ENCODE peak calls at places on chromosomes 11 and 22, in nine cellular contexts. X, B, S, V, R, T, K, N and M are unnamed samples.

GRCh38 chr11:69215784-69216415 is 60.2 kb downstream of the SMIM38 start:
- DNase-seq in X (peak; percentile 58), N (no peak), V (no peak), K (no peak), S (no peak), B (no peak), R (peak; percentile 65), T (no peak), M (peak; percentile 19)

GRCh38 chr22:19275919-19276600 is 15.5 kb downstream of the CLTCL1 start:
- DNase-seq in R (no peak), T (no peak), K (no peak), X (no peak), N (peak; percentile 11), V (no peak), B (no peak), S (no peak), M (no peak)

GRCh38 chr11:111452146-111452545 is 60.0 kb downstream of the BTG4 start:
- DNase-seq in S (no peak), B (no peak), K (no peak), N (no peak), V (no peak), T (no peak), X (no peak), R (peak; percentile 60), M (no peak)

GRCh38 chr11:63814383-63814736 is 1.1 kb downstream of the SPINDOC start:
- DNase-seq in B (no peak), R (peak; percentile 16), T (no peak), K (no peak), N (no peak), S (no peak), V (no peak), X (no peak), M (no peak)

GRCh38 chr11:2573240-2574042 is 126.4 kb downstream of the KCNQ1OT1 start:
- DNase-seq in V (no peak), S (no peak), X (no peak), B (no peak), N (no peak), R (no peak), K (no peak), T (peak; percentile 7), M (peak; percentile 12)

GRCh38 chr22:19816372-19817119 is 38.1 kb downstream of the GNB1L start:
- DNase-seq in X (no peak), N (no peak), B (no peak), S (no peak), K (no peak), V (no peak), T (no peak), R (no peak), M (no peak)

GRCh38 chr11:48170176-48170839 is 46.3 kb upstream of the OR4B1 start:
- DNase-seq in K (no peak), N (no peak), T (no peak), B (no peak), R (no peak), X (no peak), S (no peak), V (no peak), M (no peak)

GRCh38 chr11:110921742-110922200 is 209.5 kb upstream of the ARHGAP20 start:
- DNase-seq in T (peak; percentile 13), R (no peak), K (no peak), B (peak; percentile 27), X (no peak), N (no peak), S (no peak), V (peak; percentile 70), M (peak; percentile 43)

GRCh38 chr22:39560127-39560526 is 10.4 kb upstream of the CACNA1I start:
- DNase-seq in X (no peak), N (no peak), R (no peak), B (no peak), V (no peak), S (no peak), T (no peak), K (no peak), M (no peak)

GRCh38 chr22:39556970-39557811 is 13.4 kb upstream of the CACNA1I start:
- DNase-seq in R (no peak), K (no peak), S (no peak), N (peak; percentile 56), T (no peak), V (no peak), B (no peak), X (no peak), M (no peak)

GRCh38 chr22:39558950-39559349 is 11.6 kb upstream of the CACNA1I start:
- DNase-seq in N (no peak), R (no peak), V (no peak), K (no peak), B (no peak), T (no peak), S (no peak), X (no peak), M (no peak)

GRCh38 chr22:39558254-39558727 is 12.3 kb upstream of the CACNA1I start:
- DNase-seq in K (no peak), V (no peak), B (no peak), N (peak; percentile 32), T (no peak), X (no peak), S (no peak), R (no peak), M (no peak)

DNA sequence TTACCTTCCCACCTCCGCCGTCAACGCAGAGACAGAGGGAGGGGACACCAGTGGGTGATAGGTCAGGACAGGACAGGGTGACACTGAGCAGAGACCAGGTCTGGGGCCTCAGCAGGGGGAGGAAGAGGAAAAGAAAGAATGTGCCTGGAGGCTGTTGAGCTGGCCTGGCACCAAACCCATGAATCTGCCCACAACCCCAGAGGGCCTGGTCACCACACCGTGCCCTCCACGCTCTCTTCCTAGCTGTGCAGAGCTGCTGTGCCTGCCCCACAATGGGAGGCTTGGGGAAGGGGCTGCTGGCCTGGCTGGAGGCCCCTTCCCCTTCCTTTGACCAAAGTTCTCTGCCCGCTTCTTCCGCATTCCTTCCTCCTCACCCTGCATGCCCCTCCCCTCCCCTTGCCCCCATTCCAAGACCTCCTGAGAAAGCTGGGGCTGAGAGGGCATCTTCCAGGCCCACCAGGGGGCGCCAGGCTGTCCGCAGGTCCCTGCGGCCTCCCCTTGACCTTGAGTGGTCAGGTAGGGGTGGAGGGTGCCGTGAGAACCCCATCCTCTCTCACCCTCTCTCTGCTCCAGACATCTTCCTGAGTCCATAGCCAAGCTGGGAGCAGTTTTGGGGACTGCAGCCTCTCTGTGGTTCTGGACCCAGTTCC is 11.0 kb upstream of the CACNA1I start:
- DNase-seq in S (no peak), N (peak; percentile 43), X (no peak), R (peak; percentile 50), B (no peak), V (no peak), K (peak; percentile 56), T (peak; percentile 82), M (no peak)
- TF ChIP-seq CTCF in S (peak; percentile 65), N (peak; percentile 49), X (peak; percentile 27), R (peak; percentile 62), B (no peak), V (peak; percentile 45), K (peak; percentile 66), T (peak; percentile 62), M (no peak)

GRCh38 chr11:44033411-44033850 is 14.3 kb upstream of the ACCSL start:
- DNase-seq in B (no peak), V (no peak), S (no peak), K (no peak), T (no peak), R (no peak), N (no peak), X (no peak), M (no peak)

GRCh38 chr11:44037658-44037998 is 10.2 kb upstream of the ACCSL start:
- DNase-seq in X (no peak), N (no peak), R (no peak), S (no peak), B (no peak), K (no peak), V (no peak), T (no peak), M (no peak)

GRCh38 chr11:44033856-44034255 is 13.9 kb upstream of the ACCSL start:
- DNase-seq in S (no peak), R (no peak), X (no peak), V (no peak), K (no peak), B (no peak), T (no peak), N (no peak), M (peak; percentile 10)

GRCh38 chr11:44034639-44035038 is 13.1 kb upstream of the ACCSL start:
- DNase-seq in K (no peak), N (no peak), B (no peak), R (no peak), T (no peak), S (no peak), V (no peak), X (no peak), M (no peak)

DNA sequence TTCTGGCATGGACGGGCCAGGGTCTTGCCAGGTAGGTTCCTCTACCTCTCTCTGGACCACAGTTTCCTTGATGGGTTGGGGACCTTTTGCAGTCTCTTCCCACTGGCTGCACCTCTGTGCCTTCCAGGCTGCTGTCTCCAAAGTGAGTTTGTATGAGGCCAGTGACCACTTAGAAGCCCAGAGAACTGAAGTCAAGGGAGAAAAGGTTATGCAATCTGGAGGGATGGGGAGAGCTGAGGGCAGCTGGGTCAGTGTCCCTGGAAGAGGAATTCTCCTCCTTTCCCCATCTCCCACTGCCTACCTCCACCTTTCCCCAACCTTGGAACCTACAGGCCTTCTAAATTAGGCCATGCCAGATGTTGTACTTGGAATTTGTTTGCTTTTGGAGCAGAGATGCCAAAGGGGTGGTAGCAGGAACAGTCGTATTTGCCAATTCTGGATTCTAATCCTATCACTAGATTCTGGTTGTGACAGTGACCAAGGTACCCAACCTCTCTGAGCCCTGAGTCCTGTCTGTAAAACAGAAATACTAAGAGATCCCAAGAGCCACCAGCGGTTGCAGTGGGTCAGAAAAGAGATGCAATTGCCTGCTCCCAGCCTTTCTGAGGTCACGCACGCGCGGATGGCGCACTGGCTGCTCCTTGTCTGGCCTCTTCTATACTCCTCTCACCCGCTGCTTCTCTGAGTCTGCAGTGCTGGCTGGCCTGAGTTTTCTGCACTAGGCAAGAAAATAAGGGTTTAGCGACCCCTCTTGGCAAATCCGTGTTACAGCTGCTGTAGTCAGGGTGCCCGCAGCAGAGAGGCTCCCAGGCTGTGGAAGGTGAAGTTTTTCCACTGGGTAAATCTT is 10.7 kb upstream of the ACCSL start:
- DNase-seq in B (no peak), T (peak; percentile 81), N (peak; percentile 93), S (peak; percentile 63), K (peak; percentile 72), V (peak; percentile 71), X (peak; percentile 41), R (peak; percentile 79), M (peak; percentile 76)
- TF ChIP-seq CTCF in B (no peak), T (peak; percentile 48), N (peak; percentile 89), S (peak; percentile 89), K (peak; percentile 74), V (peak; percentile 91), X (peak; percentile 47), R (peak; percentile 84), M (peak; percentile 74)

DNA sequence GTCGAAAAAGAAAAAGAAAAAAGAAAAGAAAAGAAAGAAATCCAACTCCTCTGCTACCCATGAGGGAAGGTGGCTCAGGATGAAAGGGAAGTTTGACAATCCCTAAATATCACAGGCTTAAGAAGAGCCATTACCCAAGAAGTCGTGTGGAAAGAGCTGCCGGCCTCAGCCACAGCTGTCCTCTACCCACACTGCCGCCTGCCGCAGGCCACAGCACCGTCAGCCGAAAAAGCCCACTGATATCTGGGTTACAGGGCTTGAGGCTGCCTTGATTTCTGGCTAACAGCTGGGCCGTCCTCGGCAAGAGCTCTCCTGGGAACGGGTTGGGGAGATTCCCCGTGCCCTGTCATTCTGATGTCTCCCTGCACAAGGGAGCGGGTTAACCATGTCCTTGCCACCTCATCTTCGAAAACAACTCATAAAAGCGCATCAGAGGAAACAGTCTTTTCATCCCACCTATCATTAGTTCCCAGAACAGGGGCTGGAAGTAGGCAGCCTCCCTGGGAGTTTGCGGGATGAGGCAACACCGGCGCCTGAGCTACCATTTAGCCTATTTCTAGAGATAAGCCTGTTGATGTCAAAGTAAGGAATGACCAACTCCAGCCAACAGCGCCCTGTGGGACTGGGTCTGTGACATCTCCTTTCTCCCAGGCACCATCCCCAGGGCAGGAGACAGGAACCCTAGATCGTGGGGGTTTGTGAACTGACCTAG is 21.8 kb upstream of the SNX32 start:
- DNase-seq in B (no peak), S (no peak), T (no peak), R (no peak), V (no peak), X (no peak), K (no peak), N (no peak), M (no peak)
- TF ChIP-seq CTCF in B (no peak), S (no peak), T (no peak), R (no peak), V (no peak), X (no peak), K (no peak), N (peak; percentile 31), M (no peak)

GRCh38 chr11:65416341-65417185 is 6.0 kb upstream of the NEAT1 start:
- DNase-seq in T (peak; percentile 96), R (peak; percentile 93), B (peak; percentile 91), S (peak; percentile 77), V (no peak), X (peak; percentile 84), K (peak; percentile 96), N (peak; percentile 87), M (peak; percentile 80)
- TF ChIP-seq CTCF in T (peak; percentile 95), R (peak; percentile 96), B (no peak), S (peak; percentile 99), V (peak; percentile 92), X (peak; percentile 95), K (peak; percentile 98), N (peak; percentile 94), M (peak; percentile 98)